ENCODE peak calls at places on chromosomes 11 and 22, in five cellular contexts. V, U, C, E and F are unnamed samples.

GRCh38 chr11:131710511-131710910 is 340.1 kb downstream of the NTM start:
- DNase-seq in V (no peak), U (no peak), C (no peak), E (no peak), F (no peak)

GRCh38 chr11:43943931-43944751 is 1.7 kb downstream of the C11orf96 start:
- DNase-seq in V (peak), U (no peak), C (peak), E (peak), F (no peak)

GRCh38 chr22:26579331-26579886 is 10.5 kb downstream of the TPST2 start:
- DNase-seq in V (no peak), U (peak), C (no peak), E (peak), F (no peak)

GRCh38 chr22:43476341-43476740 is 64.5 kb downstream of the MPPED1 start:
- DNase-seq in V (no peak), U (no peak), C (peak), E (no peak), F (no peak)

GRCh38 chr22:45686842-45687241 is 15.2 kb downstream of the ATXN10 start:
- DNase-seq in V (no peak), U (no peak), C (no peak), E (no peak), F (no peak)

GRCh38 chr22:42217752-42218280 is 52.6 kb downstream of the TCF20 start:
- DNase-seq in V (peak), U (no peak), C (peak), E (no peak), F (no peak)

GRCh38 chr11:68889948-68890446 is 13.6 kb downstream of the MRPL21 start:
- DNase-seq in V (no peak), U (no peak), C (peak), E (no peak), F (no peak)

GRCh38 chr22:37552560-37553163 is 7.6 kb upstream of the CDC42EP1 start:
- DNase-seq in V (no peak), U (no peak), C (peak), E (no peak), F (no peak)

GRCh38 chr11:73384531-73384870 is 8.3 kb downstream of the RELT start:
- DNase-seq in V (no peak), U (no peak), C (no peak), E (no peak), F (no peak)

GRCh38 chr11:105109855-105110750 is 29.5 kb downstream of the CARD18 start:
- DNase-seq in V (peak), U (no peak), C (no peak), E (no peak), F (no peak)

GRCh38 chr22:37741312-37741795 is 44.5 kb downstream of the TRIOBP start:
- DNase-seq in V (no peak), U (no peak), C (peak), E (peak), F (no peak)

GRCh38 chr11:27468643-27469332 is 3.8 kb downstream of the LGR4 start:
- DNase-seq in V (no peak), U (no peak), C (no peak), E (no peak), F (no peak)

GRCh38 chr22:30453731-30454510 is 17.9 kb downstream of the SEC14L3 start:
- DNase-seq in V (no peak), U (no peak), C (peak), E (peak), F (no peak)

GRCh38 chr11:66996609-66997273 is 21.6 kb downstream of the C11orf86 start:
- DNase-seq in V (no peak), U (no peak), C (no peak), E (no peak), F (no peak)

GRCh38 chr11:122745111-122745510 is 89.6 kb downstream of the UBASH3B start:
- DNase-seq in V (no peak), U (no peak), C (no peak), E (no peak), F (no peak)

GRCh38 chr22:43983808-43984207 is 28.6 kb downstream of the SAMM50 start:
- DNase-seq in V (no peak), U (no peak), C (no peak), E (no peak), F (no peak)

GRCh38 chr11:100730266-100730665 is 43.2 kb downstream of the ARHGAP42 start:
- DNase-seq in V (no peak), U (no peak), C (no peak), E (no peak), F (no peak)

GRCh38 chr11:112412383-112412782 is 151.7 kb upstream of the PLET1 start:
- DNase-seq in V (no peak), U (no peak), C (no peak), E (no peak), F (no peak)

GRCh38 chr11:123308077-123308476 is 113.0 kb upstream of the CLMP start:
- DNase-seq in V (peak), U (no peak), C (no peak), E (no peak), F (no peak)

GRCh38 chr11:33660962-33661361 is 39.7 kb downstream of the C11orf91 start:
- DNase-seq in V (no peak), U (no peak), C (no peak), E (no peak), F (no peak)

GRCh38 chr11:114478768-114479167 is 39.5 kb downstream of the REXO2 start:
- DNase-seq in V (no peak), U (no peak), C (no peak), E (no peak), F (no peak)
- H3K4me3 ChIP-seq in V (no peak), U (no peak), C (no peak), E (no peak), F (no peak)

DNA sequence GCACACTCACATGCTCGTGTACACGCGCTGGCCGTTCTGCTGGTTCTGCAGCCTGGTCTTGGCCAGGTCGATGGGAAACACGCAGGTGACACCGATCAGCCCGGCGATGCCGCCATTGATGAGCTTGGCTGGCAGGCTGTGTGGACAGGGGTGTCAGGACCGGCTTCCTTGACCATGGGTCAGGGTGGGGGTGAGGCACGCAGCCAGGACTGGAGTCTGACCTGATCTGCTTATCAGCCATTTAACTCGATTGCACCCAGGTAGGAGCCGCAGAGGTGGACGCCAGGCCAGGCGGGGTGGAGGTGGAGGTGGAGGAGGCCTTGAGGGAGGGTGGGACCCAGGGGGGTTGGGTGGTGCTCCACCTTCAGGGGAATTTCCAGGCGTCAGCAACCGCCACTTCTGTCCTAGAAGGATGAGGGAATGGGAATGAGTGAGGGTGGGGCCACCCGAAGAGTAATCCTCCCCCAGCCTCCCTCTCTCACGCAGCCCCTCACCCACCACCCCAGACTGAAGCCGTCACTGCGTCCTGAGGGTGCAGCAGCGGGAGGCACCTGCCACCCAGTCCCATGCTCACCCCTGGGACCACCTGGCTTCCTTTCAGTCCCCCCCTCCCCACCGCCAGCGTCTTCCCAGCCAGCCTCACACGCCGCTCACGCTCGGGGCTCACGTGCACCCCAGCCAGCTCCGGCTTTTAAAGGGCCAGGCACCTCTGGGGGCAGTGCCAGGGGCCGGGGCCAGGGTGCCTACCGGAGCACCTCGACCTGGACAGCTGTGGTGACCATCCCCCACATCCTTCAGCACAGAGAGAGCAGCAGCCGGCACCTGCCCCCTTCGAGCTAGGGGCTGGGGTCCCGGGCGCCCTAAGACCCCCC is 3.1 kb downstream of the SLC25A22 start:
- DNase-seq in V (no peak), U (no peak), C (no peak), E (no peak), F (no peak)
- H3K4me3 ChIP-seq in V (no peak), U (peak), C (no peak), E (peak), F (peak)

GRCh38 chr11:10696797-10697620 is 3.5 kb upstream of the IRAG1 start:
- DNase-seq in V (no peak), U (no peak), C (no peak), E (no peak), F (no peak)

GRCh38 chr11:10694481-10695239 is 1.1 kb upstream of the IRAG1 start:
- DNase-seq in V (no peak), U (no peak), C (no peak), E (no peak), F (no peak)

GRCh38 chr11:10692716-10693115 is 839 bp downstream of the IRAG1 start:
- DNase-seq in V (no peak), U (no peak), C (peak), E (no peak), F (no peak)

GRCh38 chr11:10695821-10696220 is 2.3 kb upstream of the IRAG1 start:
- DNase-seq in V (no peak), U (no peak), C (no peak), E (no peak), F (no peak)

DNA sequence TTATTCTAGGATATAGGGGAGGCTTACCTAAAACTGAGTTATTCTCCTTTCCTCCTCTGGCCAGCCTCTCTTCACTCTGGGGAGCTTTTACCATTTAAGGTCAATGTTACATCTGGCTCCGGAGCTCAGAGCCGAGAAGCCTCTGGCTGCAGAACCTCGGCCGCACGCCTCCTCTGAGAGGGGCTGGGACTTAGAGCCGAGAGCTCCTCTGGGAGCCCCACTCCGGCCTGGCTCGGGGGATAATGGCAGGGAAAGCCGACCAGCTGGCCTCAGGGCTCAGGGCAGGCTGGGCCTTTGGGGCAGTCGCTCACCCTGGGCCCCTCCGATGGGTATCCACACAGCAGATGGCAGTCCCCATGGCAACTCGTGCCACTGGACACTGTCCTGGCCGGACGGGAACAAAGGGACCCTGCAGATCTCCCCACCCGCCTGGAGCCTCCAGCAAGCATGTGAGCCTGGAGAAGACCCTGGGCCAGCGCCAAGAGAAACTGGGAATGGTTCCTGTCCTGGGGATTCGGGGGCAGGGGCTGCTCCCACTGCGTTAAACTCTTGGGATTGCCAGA is at the start of gene IRAG1:
- DNase-seq in V (no peak), U (no peak), C (peak), E (peak), F (no peak)
- H3K4me3 ChIP-seq in V (no peak), U (no peak), C (no peak), E (peak), F (peak)

DNA sequence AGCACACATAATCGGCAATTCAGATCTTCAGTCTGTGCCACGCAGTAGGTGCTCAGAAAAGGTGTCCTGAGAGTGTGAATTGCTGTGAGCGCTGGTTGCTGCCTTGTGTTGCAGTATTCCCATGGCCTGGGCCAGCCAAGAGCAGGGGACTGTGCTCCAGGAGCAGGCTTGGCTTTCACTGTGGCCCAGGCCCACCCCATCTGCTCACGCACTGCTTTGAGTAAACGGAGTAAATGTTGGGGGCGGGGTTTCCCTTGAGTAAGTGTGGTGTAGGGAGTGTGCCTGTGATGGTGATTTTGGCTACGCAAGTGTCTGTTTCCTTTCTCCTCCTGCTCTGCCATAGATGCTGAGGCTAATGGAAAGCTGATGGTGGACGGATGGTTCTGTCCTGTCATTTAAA is 2.3 kb downstream of the CTTN start:
- DNase-seq in V (no peak), U (no peak), C (no peak), E (no peak), F (no peak)
- H3K4me3 ChIP-seq in V (no peak), U (no peak), C (no peak), E (no peak), F (no peak)

GRCh38 chr11:117095301-117096139 is 2.7 kb downstream of the SIK3 start:
- DNase-seq in V (no peak), U (no peak), C (no peak), E (no peak), F (no peak)
- H3K4me3 ChIP-seq in V (no peak), U (no peak), C (no peak), E (peak), F (peak)

GRCh38 chr11:22343411-22344032 is 5.3 kb downstream of the SLC17A6 start:
- DNase-seq in V (no peak), U (no peak), C (peak), E (no peak), F (no peak)
- H3K4me3 ChIP-seq in V (no peak), U (no peak), C (peak), E (no peak), F (no peak)

GRCh38 chr22:49933236-49933921 is 14.9 kb downstream of the CRELD2 start:
- DNase-seq in V (no peak), U (no peak), C (peak), E (peak), F (no peak)
- H3K4me3 ChIP-seq in V (no peak), U (peak), C (no peak), E (peak), F (peak)

GRCh38 chr22:38986629-38987028 is 4.5 kb downstream of the APOBEC3B start:
- DNase-seq in V (no peak), U (no peak), C (no peak), E (no peak), F (no peak)

GRCh38 chr22:38981659-38982007 is 514 bp upstream of the APOBEC3B start:
- DNase-seq in V (no peak), U (no peak), C (peak), E (no peak), F (no peak)

GRCh38 chr22:38984224-38984623 is 2.1 kb downstream of the APOBEC3B start:
- DNase-seq in V (no peak), U (no peak), C (no peak), E (no peak), F (no peak)

GRCh38 chr22:38982008-38982927 is at the start of gene APOBEC3B:
- DNase-seq in V (peak), U (peak), C (peak), E (peak), F (peak)

DNA sequence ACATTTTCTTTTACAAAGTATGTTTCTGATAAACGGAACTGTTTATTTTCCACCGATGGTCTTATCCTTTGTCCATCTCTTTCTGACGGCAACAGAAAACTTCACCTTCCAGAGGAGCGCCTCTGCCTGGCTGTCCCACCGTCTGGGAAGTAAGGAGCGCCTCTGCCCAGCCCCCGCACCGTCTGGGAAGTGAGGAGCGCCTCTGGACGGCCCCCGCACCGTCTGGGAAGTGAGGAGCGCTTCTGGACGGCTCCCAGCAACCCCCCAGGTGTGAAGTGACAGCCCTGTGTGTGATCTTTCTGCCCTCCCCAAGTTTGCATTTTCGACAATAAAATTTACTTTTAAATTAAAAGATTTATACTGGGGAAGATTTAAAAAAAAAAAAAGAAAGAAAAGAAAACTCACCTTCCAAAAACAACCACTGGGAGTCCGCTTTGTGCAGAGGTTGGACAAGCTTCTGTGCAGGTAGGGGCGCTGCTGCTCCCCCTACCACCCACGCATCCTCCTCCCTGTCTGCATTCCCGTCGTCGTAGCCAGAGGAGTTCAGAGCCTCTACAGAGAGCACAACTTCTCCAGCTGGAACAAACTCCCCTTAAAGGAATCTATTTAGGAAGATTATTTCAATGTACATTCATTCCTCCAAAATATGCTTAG is 1.0 kb upstream of the APOBEC3B start:
- DNase-seq in V (no peak), U (no peak), C (peak), E (no peak), F (no peak)
- H3K4me3 ChIP-seq in V (no peak), U (no peak), C (no peak), E (no peak), F (no peak)